ENCODE peak calls at places on chromosomes 2 and 18, in four cellular contexts. G, S, K and Y are unnamed samples.

GRCh38 chr2:111032721-111033532 is 87.8 kb upstream of the BCL2L11 start:
- DNase-seq in S (no peak), K (peak; percentile 90), G (no peak), Y (no peak)

GRCh38 chr2:158599609-158600008 is 142.9 kb downstream of the PKP4 start:
- DNase-seq in G (no peak), S (no peak), K (no peak), Y (no peak)

GRCh38 chr2:188678921-188679320 is 295.3 kb upstream of the COL3A1 start:
- DNase-seq in G (no peak), K (peak; percentile 6), S (no peak), Y (peak; percentile 84)

GRCh38 chr2:162293122-162293781 is 25.2 kb downstream of the IFIH1 start:
- DNase-seq in G (no peak), S (no peak), K (peak; percentile 57), Y (no peak)

GRCh38 chr2:168571061-168571460 is 115.0 kb downstream of the CERS6 start:
- DNase-seq in G (no peak), S (no peak), K (peak; percentile 58), Y (no peak)

GRCh38 chr2:225399509-225399908 is at the start of gene NYAP2:
- DNase-seq in S (no peak), K (no peak), G (no peak), Y (no peak)

GRCh38 chr2:34159891-34160290 is 560.8 kb upstream of the FAM98A start:
- DNase-seq in G (no peak), S (no peak), K (no peak), Y (no peak)

GRCh38 chr2:152047826-152048476 is 50.9 kb downstream of the CACNB4 start:
- DNase-seq in S (no peak), G (no peak), K (peak; percentile 21), Y (no peak)

GRCh38 chr2:12548906-12549305 is 167.8 kb upstream of the TRIB2 start:
- DNase-seq in G (no peak), K (no peak), S (no peak), Y (no peak)

GRCh38 chr18:45316127-45316526 is 299.1 kb upstream of the SLC14A2 start:
- DNase-seq in K (no peak), G (no peak), S (no peak), Y (no peak)

GRCh38 chr2:95149397-95149984 is 10.2 kb downstream of the ZNF514 start:
- DNase-seq in G (no peak), K (no peak), S (no peak), Y (no peak)

GRCh38 chr18:48137354-48138208 is 207.1 kb upstream of the SMAD2 start:
- DNase-seq in G (no peak), S (no peak), K (peak; percentile 49), Y (no peak)

GRCh38 chr2:8543412-8544167 is 138.3 kb upstream of the ID2 start:
- DNase-seq in G (no peak), S (peak; percentile 95), K (peak; percentile 78), Y (peak; percentile 79)

DNA sequence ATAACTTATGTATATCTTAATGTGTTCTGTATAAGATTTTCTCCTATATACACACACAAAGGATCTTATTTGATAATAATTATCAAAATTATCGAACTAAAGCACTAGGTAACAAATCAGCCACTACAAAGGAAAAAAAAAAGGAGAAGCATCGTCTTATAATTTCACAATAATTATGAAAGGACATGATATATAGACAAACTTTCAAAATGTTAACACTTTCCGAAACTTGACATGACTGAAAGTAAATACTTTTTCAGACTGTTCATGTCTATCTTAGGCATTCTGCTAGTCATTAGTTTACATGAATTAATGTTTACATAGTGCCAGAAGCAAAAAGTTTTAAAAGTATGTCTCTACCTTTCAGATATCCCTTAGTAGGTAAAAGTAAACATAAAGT is 7.3 kb upstream of the NR4A2 start:
- DNase-seq in G (no peak), S (no peak), K (no peak), Y (no peak)
- H3K9ac ChIP-seq in G (no peak overlapping the region), S (no peak overlapping the region), K (no peak overlapping the region), Y (no peak overlapping the region)

GRCh38 chr2:32002406-32002805 is 8.4 kb downstream of the MEMO1 start:
- DNase-seq in G (no peak), K (peak; percentile 28), S (no peak), Y (no peak)
- H3K4me1 ChIP-seq in G (no peaks in the 10 kb centered on the region), K (peaks cover 12% of the 10 kb centered on the region), S (no peaks in the 10 kb centered on the region), Y (peaks cover 4% of the 10 kb centered on the region)

DNA sequence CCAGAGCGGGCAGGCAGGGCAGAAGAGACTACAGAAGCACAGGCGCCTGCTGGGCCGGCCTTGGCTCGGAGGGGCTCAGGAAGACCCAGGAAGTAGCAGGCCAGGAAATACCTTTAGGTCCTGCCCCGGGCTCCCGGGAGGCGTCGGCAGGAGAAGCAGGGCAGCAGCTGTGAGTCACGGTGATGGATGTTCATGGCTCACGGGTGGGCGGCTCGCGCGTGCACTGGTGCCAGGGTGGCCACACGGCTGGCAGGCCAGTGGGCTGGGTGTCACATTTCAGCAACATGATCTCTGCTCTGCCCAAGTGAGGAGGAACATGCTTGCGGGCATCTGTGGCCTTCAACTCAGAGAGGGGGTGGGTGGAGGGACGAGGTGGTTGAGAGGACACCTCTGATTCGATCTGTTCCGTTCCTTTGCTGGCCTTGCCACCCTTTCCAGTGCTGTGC is 139.3 kb downstream of the KLHL29 start:
- DNase-seq in S (no peak), G (no peak), K (peak; percentile 26), Y (peak; percentile 83)
- H3K4me3 ChIP-seq in S (no peak overlapping the region), G (no peak overlapping the region), K (no peak overlapping the region), Y (no peak overlapping the region)

GRCh38 chr2:205733082-205733481 is 50.8 kb downstream of the NRP2 start:
- DNase-seq in S (no peak), K (no peak), G (no peak), Y (no peak)

GRCh38 chr2:205731521-205731965 is 49.2 kb downstream of the NRP2 start:
- DNase-seq in G (no peak), K (no peak), S (no peak), Y (peak; percentile 91)

GRCh38 chr2:205732314-205732713 is 50.0 kb downstream of the NRP2 start:
- DNase-seq in K (no peak), G (no peak), S (no peak), Y (no peak)

GRCh38 chr2:205733648-205734047 is 51.3 kb downstream of the NRP2 start:
- DNase-seq in G (peak; percentile 31), K (no peak), S (no peak), Y (no peak)

GRCh38 chr2:205734436-205734835 is 52.1 kb downstream of the NRP2 start:
- DNase-seq in G (no peak), S (no peak), K (peak; percentile 67), Y (peak; percentile 86)
- H3K9ac ChIP-seq in G (no peak overlapping the region), S (no peak overlapping the region), K (peak overlapping the region; percentile 37), Y (peak overlapping the region; percentile 80)

GRCh38 chr2:104864751-104865470 is 11.0 kb downstream of the POU3F3 start:
- DNase-seq in S (no peak), G (no peak), K (no peak), Y (no peak)
- H3K4me1 ChIP-seq in S (no peaks in the 10 kb centered on the region), G (peaks cover 18% of the 10 kb centered on the region), K (no peaks in the 10 kb centered on the region), Y (no peaks in the 10 kb centered on the region)

GRCh38 chr18:58136865-58137264 is 92.8 kb downstream of the NEDD4L start:
- DNase-seq in K (no peak), G (no peak), S (no peak), Y (peak; percentile 59)
- H3K4me3 ChIP-seq in K (no peak overlapping the region), G (no peak overlapping the region), S (no peak overlapping the region), Y (no peak overlapping the region)

DNA sequence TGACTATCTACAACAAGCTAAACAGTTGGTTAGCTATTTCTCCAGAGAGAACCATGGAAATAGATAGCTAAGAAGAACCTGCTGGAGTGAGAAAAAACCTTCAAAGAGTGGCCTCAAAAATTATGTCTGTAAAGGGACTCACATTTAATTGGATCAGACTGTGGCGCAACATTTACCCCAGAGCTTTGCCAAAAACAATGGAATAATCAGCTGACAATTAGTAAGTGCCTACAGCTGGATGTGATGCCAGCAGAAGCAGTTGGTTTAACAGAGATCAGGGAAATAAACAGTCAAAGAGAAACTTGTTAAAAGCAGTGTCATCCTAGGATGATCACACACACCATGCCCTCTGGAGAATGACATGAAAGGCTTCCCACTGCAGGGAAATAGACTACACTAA is 310.7 kb downstream of the CLIP4 start:
- DNase-seq in G (no peak), S (no peak), K (no peak), Y (peak; percentile 42)
- H3K9ac ChIP-seq in G (no peak overlapping the region), S (no peak overlapping the region), K (no peak overlapping the region), Y (no peak overlapping the region)

GRCh38 chr2:85496481-85496880 is 42.5 kb upstream of the MAT2A start:
- DNase-seq in S (no peak), K (no peak), G (no peak), Y (no peak)
- H3K4me1 ChIP-seq in S (no peaks in the 10 kb centered on the region), K (peaks cover 21% of the 10 kb centered on the region), G (no peaks in the 10 kb centered on the region), Y (peaks cover 12% of the 10 kb centered on the region)

DNA sequence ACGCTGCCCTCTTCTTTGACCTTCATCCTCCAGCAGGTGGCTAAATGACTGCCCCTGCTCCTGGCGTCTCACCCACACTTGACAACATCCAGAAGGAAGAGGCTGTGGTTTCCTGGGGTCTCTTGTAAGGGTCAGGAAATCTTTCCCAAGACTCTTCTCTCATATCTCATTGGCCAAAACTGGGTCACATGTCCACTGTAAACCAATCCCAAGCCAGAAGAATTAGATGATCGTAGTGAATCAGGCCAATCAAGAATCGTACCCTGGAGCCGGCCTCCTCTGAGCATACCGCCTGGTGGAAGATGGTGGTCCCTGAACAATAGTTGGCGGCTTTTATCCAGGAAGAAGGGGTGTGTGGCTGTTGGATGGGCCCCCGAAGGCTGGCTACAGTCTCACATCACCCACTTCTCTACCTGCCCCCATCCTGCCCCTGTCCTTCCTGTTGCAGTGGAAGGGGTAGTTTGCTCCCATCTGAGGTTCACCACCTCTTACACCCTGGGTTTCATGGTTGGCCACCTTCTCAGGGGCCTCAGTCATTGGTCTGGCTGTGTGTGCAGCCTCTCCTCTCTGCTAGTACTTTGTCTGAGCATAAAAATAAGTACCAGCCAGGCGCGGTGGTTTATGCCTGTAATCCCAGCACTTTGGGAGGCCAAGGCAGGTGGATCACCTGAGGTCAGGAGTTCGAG is 3.8 kb downstream of the SAG start:
- DNase-seq in K (no peak), G (no peak), S (no peak), Y (no peak)
- H3K4me3 ChIP-seq in K (no peak overlapping the region), G (no peak overlapping the region), S (no peak overlapping the region), Y (no peak overlapping the region)

GRCh38 chr2:174246944-174247381 is 1.4 kb downstream of the OLA1 start:
- DNase-seq in G (no peak), K (peak; percentile 37), S (no peak), Y (no peak)
- H3K9ac ChIP-seq in G (peak overlapping the region; percentile 2), K (peak overlapping the region; percentile 95), S (no peak overlapping the region), Y (no peak overlapping the region)